ENCODE peak calls at places on chromosomes 6 and 20, in ten cellular contexts. One of them, this sample, is unnamed.

GRCh38 chr6:46331461-46331860 is 159.8 kb downstream of the RCAN2 start:
- DNase-seq in H1: no peak
- DNase-seq in stimulated activated CD8-positive, alpha-beta memory T cell treated with anti-CD3 and anti-CD28 coated beads, Interleukin-15, amount 100 ng/mL, for 4 hours: no peak
- DNase-seq in stimulated activated CD4-positive, alpha-beta T cell treated with anti-CD3 and anti-CD28 coated beads, Interleukin-1b, Interleukin-23, amount 100 ng/mL, for 1 hour: no peak
- DNase-seq in body of pancreas: no peak
- DNase-seq in fibroblast of pulmonary artery: peak
- DNase-seq in astrocyte: no peak
- DNase-seq in activated naive CD4-positive, alpha-beta T cell: no peak
- DNase-seq in stimulated activated naive CD8-positive, alpha-beta T cell treated with anti-CD3 and anti-CD28 coated beads, Interleukin-15, amount 100 ng/mL, for 72 hours: no peak
- DNase-seq in osteocyte: no peak
- DNase-seq in this sample: no peak

GRCh38 chr20:19438488-19438887 is 226.0 kb downstream of the SLC24A3 start:
- DNase-seq in fibroblast of pulmonary artery: no peak
- DNase-seq in astrocyte: no peak
- DNase-seq in stimulated activated naive CD8-positive, alpha-beta T cell treated with anti-CD3 and anti-CD28 coated beads, Interleukin-15, amount 100 ng/mL, for 72 hours: no peak
- DNase-seq in osteocyte: no peak
- DNase-seq in body of pancreas: no peak
- DNase-seq in activated naive CD4-positive, alpha-beta T cell: no peak
- DNase-seq in stimulated activated CD4-positive, alpha-beta T cell treated with anti-CD3 and anti-CD28 coated beads, Interleukin-1b, Interleukin-23, amount 100 ng/mL, for 1 hour: no peak
- DNase-seq in stimulated activated CD8-positive, alpha-beta memory T cell treated with anti-CD3 and anti-CD28 coated beads, Interleukin-15, amount 100 ng/mL, for 4 hours: no peak
- DNase-seq in H1: no peak
- DNase-seq in this sample: no peak

GRCh38 chr6:163900570-163900969 is 486.1 kb downstream of the QKI start:
- DNase-seq in osteocyte: no peak
- DNase-seq in stimulated activated CD8-positive, alpha-beta memory T cell treated with anti-CD3 and anti-CD28 coated beads, Interleukin-15, amount 100 ng/mL, for 4 hours: no peak
- DNase-seq in stimulated activated CD4-positive, alpha-beta T cell treated with anti-CD3 and anti-CD28 coated beads, Interleukin-1b, Interleukin-23, amount 100 ng/mL, for 1 hour: no peak
- DNase-seq in fibroblast of pulmonary artery: peak
- DNase-seq in H1: no peak
- DNase-seq in astrocyte: peak
- DNase-seq in activated naive CD4-positive, alpha-beta T cell: no peak
- DNase-seq in body of pancreas: no peak
- DNase-seq in stimulated activated naive CD8-positive, alpha-beta T cell treated with anti-CD3 and anti-CD28 coated beads, Interleukin-15, amount 100 ng/mL, for 72 hours: no peak
- DNase-seq in this sample: no peak

GRCh38 chr6:135812085-135812526 is 39.4 kb upstream of the PDE7B start:
- DNase-seq in fibroblast of pulmonary artery: peak
- DNase-seq in H1: no peak
- DNase-seq in stimulated activated CD4-positive, alpha-beta T cell treated with anti-CD3 and anti-CD28 coated beads, Interleukin-1b, Interleukin-23, amount 100 ng/mL, for 1 hour: no peak
- DNase-seq in stimulated activated naive CD8-positive, alpha-beta T cell treated with anti-CD3 and anti-CD28 coated beads, Interleukin-15, amount 100 ng/mL, for 72 hours: no peak
- DNase-seq in astrocyte: peak
- DNase-seq in body of pancreas: no peak
- DNase-seq in osteocyte: no peak
- DNase-seq in stimulated activated CD8-positive, alpha-beta memory T cell treated with anti-CD3 and anti-CD28 coated beads, Interleukin-15, amount 100 ng/mL, for 4 hours: no peak
- DNase-seq in activated naive CD4-positive, alpha-beta T cell: no peak
- DNase-seq in this sample: no peak

GRCh38 chr6:143596857-143597256 is 80.9 kb upstream of the PHACTR2 start:
- DNase-seq in stimulated activated naive CD8-positive, alpha-beta T cell treated with anti-CD3 and anti-CD28 coated beads, Interleukin-15, amount 100 ng/mL, for 72 hours: no peak
- DNase-seq in astrocyte: peak
- DNase-seq in body of pancreas: peak
- DNase-seq in activated naive CD4-positive, alpha-beta T cell: no peak
- DNase-seq in osteocyte: no peak
- DNase-seq in fibroblast of pulmonary artery: peak
- DNase-seq in H1: no peak
- DNase-seq in stimulated activated CD8-positive, alpha-beta memory T cell treated with anti-CD3 and anti-CD28 coated beads, Interleukin-15, amount 100 ng/mL, for 4 hours: no peak
- DNase-seq in stimulated activated CD4-positive, alpha-beta T cell treated with anti-CD3 and anti-CD28 coated beads, Interleukin-1b, Interleukin-23, amount 100 ng/mL, for 1 hour: no peak
- DNase-seq in this sample: no peak

GRCh38 chr6:159736908-159737307 is 9.6 kb downstream of the WTAP start:
- DNase-seq in osteocyte: no peak
- DNase-seq in fibroblast of pulmonary artery: no peak
- DNase-seq in stimulated activated CD8-positive, alpha-beta memory T cell treated with anti-CD3 and anti-CD28 coated beads, Interleukin-15, amount 100 ng/mL, for 4 hours: no peak
- DNase-seq in H1: no peak
- DNase-seq in stimulated activated naive CD8-positive, alpha-beta T cell treated with anti-CD3 and anti-CD28 coated beads, Interleukin-15, amount 100 ng/mL, for 72 hours: no peak
- DNase-seq in body of pancreas: no peak
- DNase-seq in activated naive CD4-positive, alpha-beta T cell: no peak
- DNase-seq in stimulated activated CD4-positive, alpha-beta T cell treated with anti-CD3 and anti-CD28 coated beads, Interleukin-1b, Interleukin-23, amount 100 ng/mL, for 1 hour: no peak
- DNase-seq in astrocyte: no peak
- DNase-seq in this sample: no peak

GRCh38 chr20:6613280-6613861 is 154.1 kb upstream of the BMP2 start:
- DNase-seq in osteocyte: no peak
- DNase-seq in stimulated activated naive CD8-positive, alpha-beta T cell treated with anti-CD3 and anti-CD28 coated beads, Interleukin-15, amount 100 ng/mL, for 72 hours: no peak
- DNase-seq in stimulated activated CD8-positive, alpha-beta memory T cell treated with anti-CD3 and anti-CD28 coated beads, Interleukin-15, amount 100 ng/mL, for 4 hours: no peak
- DNase-seq in astrocyte: no peak
- DNase-seq in stimulated activated CD4-positive, alpha-beta T cell treated with anti-CD3 and anti-CD28 coated beads, Interleukin-1b, Interleukin-23, amount 100 ng/mL, for 1 hour: no peak
- DNase-seq in fibroblast of pulmonary artery: no peak
- DNase-seq in activated naive CD4-positive, alpha-beta T cell: no peak
- DNase-seq in H1: no peak
- DNase-seq in body of pancreas: no peak
- DNase-seq in this sample: no peak

GRCh38 chr6:145643760-145644159 is 91.6 kb downstream of the EPM2A start:
- DNase-seq in stimulated activated CD4-positive, alpha-beta T cell treated with anti-CD3 and anti-CD28 coated beads, Interleukin-1b, Interleukin-23, amount 100 ng/mL, for 1 hour: no peak
- DNase-seq in H1: no peak
- DNase-seq in activated naive CD4-positive, alpha-beta T cell: no peak
- DNase-seq in astrocyte: peak
- DNase-seq in body of pancreas: no peak
- DNase-seq in osteocyte: no peak
- DNase-seq in fibroblast of pulmonary artery: peak
- DNase-seq in stimulated activated CD8-positive, alpha-beta memory T cell treated with anti-CD3 and anti-CD28 coated beads, Interleukin-15, amount 100 ng/mL, for 4 hours: no peak
- DNase-seq in stimulated activated naive CD8-positive, alpha-beta T cell treated with anti-CD3 and anti-CD28 coated beads, Interleukin-15, amount 100 ng/mL, for 72 hours: no peak
- DNase-seq in this sample: no peak

GRCh38 chr6:30267423-30267822 is 54.2 kb upstream of the TRIM26 start:
- DNase-seq in body of pancreas: no peak
- DNase-seq in stimulated activated CD4-positive, alpha-beta T cell treated with anti-CD3 and anti-CD28 coated beads, Interleukin-1b, Interleukin-23, amount 100 ng/mL, for 1 hour: no peak
- DNase-seq in stimulated activated CD8-positive, alpha-beta memory T cell treated with anti-CD3 and anti-CD28 coated beads, Interleukin-15, amount 100 ng/mL, for 4 hours: no peak
- DNase-seq in activated naive CD4-positive, alpha-beta T cell: no peak
- DNase-seq in osteocyte: no peak
- DNase-seq in stimulated activated naive CD8-positive, alpha-beta T cell treated with anti-CD3 and anti-CD28 coated beads, Interleukin-15, amount 100 ng/mL, for 72 hours: no peak
- DNase-seq in fibroblast of pulmonary artery: no peak
- DNase-seq in H1: no peak
- DNase-seq in astrocyte: no peak
- DNase-seq in this sample: no peak

GRCh38 chr20:41182296-41183212 is 45.2 kb downstream of the PLCG1 start:
- DNase-seq in body of pancreas: no peak
- DNase-seq in stimulated activated CD8-positive, alpha-beta memory T cell treated with anti-CD3 and anti-CD28 coated beads, Interleukin-15, amount 100 ng/mL, for 4 hours: no peak
- DNase-seq in astrocyte: no peak
- DNase-seq in stimulated activated naive CD8-positive, alpha-beta T cell treated with anti-CD3 and anti-CD28 coated beads, Interleukin-15, amount 100 ng/mL, for 72 hours: no peak
- DNase-seq in fibroblast of pulmonary artery: no peak
- DNase-seq in H1: peak
- DNase-seq in osteocyte: peak
- DNase-seq in stimulated activated CD4-positive, alpha-beta T cell treated with anti-CD3 and anti-CD28 coated beads, Interleukin-1b, Interleukin-23, amount 100 ng/mL, for 1 hour: no peak
- DNase-seq in activated naive CD4-positive, alpha-beta T cell: no peak
- DNase-seq in this sample: no peak

GRCh38 chr6:124882580-124883393 is 79.5 kb upstream of the RNF217 start:
- DNase-seq in osteocyte: no peak
- DNase-seq in stimulated activated CD4-positive, alpha-beta T cell treated with anti-CD3 and anti-CD28 coated beads, Interleukin-1b, Interleukin-23, amount 100 ng/mL, for 1 hour: no peak
- DNase-seq in activated naive CD4-positive, alpha-beta T cell: no peak
- DNase-seq in stimulated activated naive CD8-positive, alpha-beta T cell treated with anti-CD3 and anti-CD28 coated beads, Interleukin-15, amount 100 ng/mL, for 72 hours: no peak
- DNase-seq in H1: no peak
- DNase-seq in body of pancreas: no peak
- DNase-seq in astrocyte: peak
- DNase-seq in fibroblast of pulmonary artery: peak
- DNase-seq in stimulated activated CD8-positive, alpha-beta memory T cell treated with anti-CD3 and anti-CD28 coated beads, Interleukin-15, amount 100 ng/mL, for 4 hours: no peak
- DNase-seq in this sample: no peak

GRCh38 chr6:94278146-94278545 is 858.8 kb upstream of the EPHA7 start:
- DNase-seq in stimulated activated CD4-positive, alpha-beta T cell treated with anti-CD3 and anti-CD28 coated beads, Interleukin-1b, Interleukin-23, amount 100 ng/mL, for 1 hour: no peak
- DNase-seq in activated naive CD4-positive, alpha-beta T cell: no peak
- DNase-seq in H1: no peak
- DNase-seq in astrocyte: no peak
- DNase-seq in body of pancreas: no peak
- DNase-seq in osteocyte: no peak
- DNase-seq in fibroblast of pulmonary artery: no peak
- DNase-seq in stimulated activated naive CD8-positive, alpha-beta T cell treated with anti-CD3 and anti-CD28 coated beads, Interleukin-15, amount 100 ng/mL, for 72 hours: no peak
- DNase-seq in stimulated activated CD8-positive, alpha-beta memory T cell treated with anti-CD3 and anti-CD28 coated beads, Interleukin-15, amount 100 ng/mL, for 4 hours: no peak
- DNase-seq in this sample: no peak

GRCh38 chr20:11047559-11047958 is 373.8 kb upstream of the JAG1 start:
- DNase-seq in osteocyte: no peak
- DNase-seq in stimulated activated naive CD8-positive, alpha-beta T cell treated with anti-CD3 and anti-CD28 coated beads, Interleukin-15, amount 100 ng/mL, for 72 hours: no peak
- DNase-seq in stimulated activated CD8-positive, alpha-beta memory T cell treated with anti-CD3 and anti-CD28 coated beads, Interleukin-15, amount 100 ng/mL, for 4 hours: no peak
- DNase-seq in astrocyte: peak
- DNase-seq in activated naive CD4-positive, alpha-beta T cell: no peak
- DNase-seq in fibroblast of pulmonary artery: peak
- DNase-seq in body of pancreas: no peak
- DNase-seq in stimulated activated CD4-positive, alpha-beta T cell treated with anti-CD3 and anti-CD28 coated beads, Interleukin-1b, Interleukin-23, amount 100 ng/mL, for 1 hour: no peak
- DNase-seq in H1: no peak
- DNase-seq in this sample: no peak

GRCh38 chr6:87902383-87902782 is 145.3 kb upstream of the SPACA1 start:
- DNase-seq in osteocyte: no peak
- DNase-seq in astrocyte: no peak
- DNase-seq in stimulated activated naive CD8-positive, alpha-beta T cell treated with anti-CD3 and anti-CD28 coated beads, Interleukin-15, amount 100 ng/mL, for 72 hours: no peak
- DNase-seq in stimulated activated CD8-positive, alpha-beta memory T cell treated with anti-CD3 and anti-CD28 coated beads, Interleukin-15, amount 100 ng/mL, for 4 hours: no peak
- DNase-seq in stimulated activated CD4-positive, alpha-beta T cell treated with anti-CD3 and anti-CD28 coated beads, Interleukin-1b, Interleukin-23, amount 100 ng/mL, for 1 hour: no peak
- DNase-seq in fibroblast of pulmonary artery: no peak
- DNase-seq in H1: no peak
- DNase-seq in body of pancreas: no peak
- DNase-seq in activated naive CD4-positive, alpha-beta T cell: no peak
- DNase-seq in this sample: no peak

This sample was measured in GM12891.